ENCODE peak calls at places on chromosome 12, in six cellular contexts. T, K, Q, Y, D and S are unnamed samples.

GRCh38 chr12:106107566-106107965 is 31.2 kb downstream of the NUAK1 start:
- DNase-seq in Q (no peak), K (no peak), Y (no peak), T (peak), D (peak), S (no peak)

GRCh38 chr12:130826151-130826801 is 12.8 kb downstream of the STX2 start:
- DNase-seq in D (peak), Q (peak), K (peak), T (peak), Y (peak), S (no peak)

GRCh38 chr12:89069431-89069830 is 282.9 kb downstream of the DUSP6 start:
- DNase-seq in Y (no peak), D (no peak), T (peak), K (no peak), Q (no peak), S (no peak)

GRCh38 chr12:105267711-105268110 is 31.7 kb upstream of the APPL2 start:
- DNase-seq in K (no peak), D (no peak), Q (no peak), T (peak), Y (no peak), S (no peak)

GRCh38 chr12:8822298-8822697 is at the start of gene A2ML1:
- DNase-seq in Y (no peak), Q (no peak), D (no peak), K (no peak), T (no peak), S (no peak)

GRCh38 chr12:3083241-3083921 is 6.2 kb downstream of the TSPAN9 start:
- DNase-seq in Q (no peak), D (no peak), K (no peak), Y (no peak), T (no peak), S (no peak)

GRCh38 chr12:57160741-57161140 is 13.3 kb upstream of the LRP1-AS start:
- DNase-seq in T (no peak), Y (no peak), D (no peak), Q (no peak), K (no peak), S (no peak)

GRCh38 chr12:64894827-64895475 is 70.5 kb downstream of the TBC1D30 start:
- DNase-seq in Q (no peak), Y (no peak), K (no peak), D (peak), T (peak), S (no peak)

GRCh38 chr12:3436496-3437060 is 54.4 kb upstream of the PRMT8 start:
- DNase-seq in T (no peak), Q (no peak), K (peak), D (no peak), Y (no peak), S (no peak)

GRCh38 chr12:29552324-29552927 is 54.9 kb upstream of the OVCH1 start:
- DNase-seq in Q (peak), K (peak), Y (peak), T (peak), D (peak), S (peak)

GRCh38 chr12:53984901-53985357 is at the start of gene HOXC10:
- DNase-seq in D (peak), T (peak), K (peak), Q (peak), Y (no peak), S (no peak)

GRCh38 chr12:53987748-53988147 is 2.8 kb downstream of the HOXC10 start:
- DNase-seq in T (no peak), Q (no peak), Y (no peak), D (no peak), K (no peak), S (no peak)

GRCh38 chr12:53985358-53985899 is 483 bp downstream of the HOXC10 start:
- DNase-seq in D (no peak), K (peak), Q (no peak), Y (no peak), T (no peak), S (no peak)

GRCh38 chr12:53985900-53986685 is 1.1 kb downstream of the HOXC10 start:
- DNase-seq in K (peak), Y (no peak), T (no peak), D (no peak), Q (no peak), S (no peak)

DNA sequence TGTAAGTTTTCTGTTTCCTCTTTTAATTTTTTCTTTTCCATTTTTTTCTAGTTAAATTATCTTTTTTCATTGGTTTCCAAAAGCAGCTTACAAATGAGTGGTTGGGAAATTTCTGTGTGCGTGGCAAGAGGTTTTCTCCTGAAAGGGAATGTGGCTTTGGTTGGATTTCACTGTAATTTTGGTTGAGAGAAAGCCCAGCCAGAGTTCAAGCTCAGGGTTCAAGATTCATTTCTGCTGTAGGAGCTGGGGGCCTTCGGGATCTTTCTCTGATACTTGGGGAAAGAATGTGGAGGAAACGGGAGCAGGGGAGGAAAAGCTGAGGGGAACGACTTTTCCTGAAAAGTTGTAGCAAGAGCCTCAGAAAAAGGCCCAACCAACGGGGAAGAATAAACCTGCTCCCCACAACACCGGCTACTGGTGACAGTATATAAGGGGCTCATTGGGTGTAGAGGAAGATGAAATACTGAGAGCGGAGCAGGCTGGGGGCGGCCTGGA is 1.8 kb downstream of the HOXC10 start:
- DNase-seq in D (no peak), Y (no peak), K (no peak), T (no peak), Q (no peak), S (no peak)
- H3K27ac ChIP-seq in D (no peak), Y (no peak), K (no peak), T (no peak), Q (no peak), S (no peak)

GRCh38 chr12:108721824-108722223 is 9.5 kb downstream of the CORO1C start:
- DNase-seq in D (no peak), K (no peak), Y (no peak), Q (no peak), T (no peak), S (no peak)
- H3K4ac ChIP-seq in D (no peak), K (no peak), Y (no peak), Q (peak), T (peak), S (no peak)

DNA sequence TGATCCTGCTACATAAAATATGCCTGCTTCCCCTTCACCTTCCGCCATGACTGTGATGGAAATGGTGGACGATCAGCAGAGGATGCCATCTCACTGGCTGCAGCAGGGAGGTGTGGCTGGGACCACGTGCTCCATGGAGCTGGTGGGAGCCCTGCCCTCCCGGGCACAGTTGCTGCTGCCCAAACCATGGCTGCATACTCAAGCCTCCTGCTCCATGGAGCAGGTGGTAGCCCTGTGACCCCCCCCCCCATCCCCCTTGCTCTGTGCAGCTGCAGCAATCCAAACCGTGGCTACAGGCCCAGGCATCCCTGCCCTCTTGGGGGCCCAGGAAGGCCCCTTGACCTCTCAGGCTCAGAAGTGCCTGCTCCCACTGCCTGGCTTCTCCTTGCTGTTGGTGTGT is 597.5 kb upstream of the LMO3 start:
- DNase-seq in T (no peak), Q (no peak), K (no peak), D (no peak), Y (no peak), S (no peak)
- H2BK15ac ChIP-seq in T (no peak), Q (no peak), K (no peak), D (no peak), Y (no peak), S (peak)

DNA sequence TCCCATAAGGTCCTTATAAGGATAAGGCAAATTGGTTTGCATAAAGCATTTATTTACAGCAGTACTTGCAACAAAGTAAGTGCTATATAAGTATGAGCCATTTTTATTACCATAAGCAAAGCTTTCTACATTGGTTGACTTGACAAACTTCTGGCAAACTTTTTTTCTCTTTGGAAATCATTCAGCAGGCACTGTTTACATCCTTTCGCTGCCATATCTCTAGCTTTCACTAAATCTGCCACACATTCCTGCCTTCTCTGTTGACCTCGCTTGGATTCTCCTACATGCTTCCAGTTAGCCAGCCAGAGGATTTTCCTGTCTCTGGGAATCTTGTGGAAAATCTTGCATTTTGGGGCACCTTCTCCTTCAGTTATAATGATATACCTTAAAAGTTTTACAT is 21.8 kb upstream of the HDAC7 start:
- DNase-seq in K (no peak), Y (no peak), D (peak), Q (no peak), T (peak), S (no peak)
- H3K27ac ChIP-seq in K (no peak), Y (no peak), D (no peak), Q (no peak), T (no peak), S (no peak)

DNA sequence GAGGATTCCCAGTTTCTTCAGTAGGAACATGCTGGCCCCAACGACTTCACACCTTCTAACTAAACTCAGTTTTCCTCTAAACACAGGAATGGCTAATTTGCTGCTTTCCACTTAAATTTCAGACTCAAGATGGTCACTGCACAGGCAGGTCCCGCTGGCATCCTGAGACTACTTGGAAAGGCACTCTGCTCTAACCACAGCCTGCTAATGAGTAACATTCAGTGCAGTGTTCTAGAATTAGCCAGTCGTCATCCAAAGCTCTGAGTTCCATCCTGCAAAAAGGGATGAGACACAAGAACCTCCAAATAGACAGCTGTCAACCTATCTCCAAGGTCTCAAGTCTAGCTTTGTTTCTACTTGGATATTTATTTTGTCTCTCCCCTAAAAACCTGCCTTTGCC is 6.0 kb downstream of the CCDC92 start:
- DNase-seq in Q (no peak), T (peak), D (no peak), K (no peak), Y (no peak), S (no peak)
- H3K4ac ChIP-seq in Q (no peak), T (peak), D (no peak), K (no peak), Y (no peak), S (no peak)

GRCh38 chr12:109899783-109900751 is at the start of gene TCHP:
- DNase-seq in D (peak), K (peak), Y (peak), T (peak), Q (peak), S (peak)
- H2BK15ac ChIP-seq in D (peak), K (no peak), Y (no peak), T (peak), Q (no peak), S (no peak)

GRCh38 chr12:120529641-120530314 is 820 bp upstream of the COQ5 start:
- DNase-seq in T (peak), K (peak), Q (peak), D (peak), Y (no peak), S (peak)
- H3K27ac ChIP-seq in T (peak), K (peak), Q (no peak), D (peak), Y (peak), S (no peak)

GRCh38 chr12:14768823-14769405 is 34.4 kb downstream of the WBP11 start:
- DNase-seq in Y (no peak), T (peak), K (peak), D (peak), Q (peak), S (no peak)

GRCh38 chr12:14770495-14771313 is 32.6 kb downstream of the WBP11 start:
- DNase-seq in K (peak), T (peak), D (peak), Y (peak), Q (peak), S (peak)

GRCh38 chr12:14767617-14768016 is 35.7 kb downstream of the WBP11 start:
- DNase-seq in D (no peak), Y (no peak), T (no peak), Q (no peak), K (no peak), S (no peak)

GRCh38 chr12:14769837-14770494 is 33.3 kb downstream of the WBP11 start:
- DNase-seq in T (peak), K (peak), Y (peak), Q (peak), D (peak), S (peak)

DNA sequence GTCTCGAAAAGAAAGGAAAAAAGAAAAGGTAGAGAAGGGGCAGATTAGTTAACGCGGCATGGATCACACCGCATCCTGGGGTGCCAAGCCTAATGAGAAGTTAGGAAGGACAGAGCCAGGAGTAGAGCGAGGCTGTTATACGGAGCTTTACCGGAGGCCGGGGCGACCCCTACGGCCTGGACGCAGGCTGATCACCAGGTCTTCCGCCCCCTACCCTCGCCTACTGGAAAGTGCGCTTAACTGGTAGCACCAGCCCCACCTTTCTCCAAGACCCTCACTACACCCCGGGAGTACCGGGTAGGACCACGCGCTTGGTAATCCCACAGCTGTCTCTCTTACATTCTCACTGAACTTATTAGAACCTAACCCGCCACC is 33.8 kb downstream of the WBP11 start:
- DNase-seq in D (peak), K (peak), T (peak), Y (no peak), Q (peak), S (no peak)
- H3K4ac ChIP-seq in D (peak), K (no peak), T (peak), Y (no peak), Q (no peak), S (no peak)